ENCODE peak calls at places on chromosomes 4 and X, in four cellular contexts. C, I, J and R are unnamed samples.
A peak's percentile ranks its signal among the peaks of the same experiment; 100 is the strongest.

GRCh38 chr4:83320548-83320947 is 14.1 kb downstream of the HPSE start:
- DNase-seq in C (peak; percentile 89), I (peak; percentile 65), J (no peak), R (peak; percentile 14)

GRCh38 chr4:78268607-78269006 is 211.5 kb downstream of the FRAS1 start:
- DNase-seq in C (no peak), I (no peak), J (no peak), R (no peak)

GRCh38 chr4:16240300-16240699 is 14.0 kb upstream of the TAPT1 start:
- DNase-seq in C (no peak), I (no peak), J (no peak), R (no peak)

GRCh38 chr4:119162174-119162573 is 26.5 kb downstream of the MYOZ2 start:
- DNase-seq in C (no peak), I (no peak), J (no peak), R (no peak)

GRCh38 chr4:13905543-13905942 is 278.0 kb upstream of the BOD1L1 start:
- DNase-seq in C (no peak), I (peak; percentile 92), J (no peak), R (no peak)

GRCh38 chrX:150574824-150575409 is 6.5 kb downstream of the MTM1 start:
- DNase-seq in C (no peak), I (no peak), J (no peak), R (no peak)

GRCh38 chr4:168487821-168488162 is 7.5 kb upstream of the DDX60L start:
- DNase-seq in C (no peak), I (no peak), J (no peak), R (no peak)

GRCh38 chr4:183337349-183337748 is 15.1 kb upstream of the CLDN24 start:
- DNase-seq in C (no peak), I (no peak), J (no peak), R (no peak)

GRCh38 chrX:135168533-135168932 is 2.7 kb downstream of the CT55 start:
- DNase-seq in C (no peak), I (no peak), J (no peak), R (peak; percentile 21)

GRCh38 chr4:169914871-169915270 is 111.3 kb downstream of the MFAP3L start:
- DNase-seq in C (no peak), I (no peak), J (no peak), R (no peak)

GRCh38 chr4:143728171-143728570 is 27.7 kb upstream of the FREM3 start:
- DNase-seq in C (no peak), I (peak; percentile 67), J (no peak), R (no peak)

GRCh38 chr4:14916554-14917304 is 85.6 kb upstream of the CPEB2 start:
- DNase-seq in C (peak; percentile 86), I (peak; percentile 80), J (no peak), R (peak; percentile 22)

GRCh38 chrX:45309801-45310200 is 109.1 kb upstream of the DIPK2B start:
- DNase-seq in C (no peak), I (no peak), J (no peak), R (no peak)

GRCh38 chr4:48175806-48176205 is 41.8 kb upstream of the TXK start:
- DNase-seq in C (no peak), I (no peak), J (no peak), R (no peak)

GRCh38 chrX:139932077-139932900 is 564 bp downstream of the ATP11C start:
- DNase-seq in C (peak; percentile 87), I (peak; percentile 36), J (no peak), R (peak; percentile 62)

GRCh38 chr4:62077406-62077805 is 877.3 kb downstream of the ADGRL3 start:
- DNase-seq in C (no peak), I (no peak), J (no peak), R (no peak)

GRCh38 chr4:7388627-7389026 is 46.1 kb downstream of the PSAPL1 start:
- DNase-seq in C (no peak), I (no peak), J (no peak), R (no peak)

GRCh38 chr4:7434766-7435150 is at the start of gene PSAPL1:
- DNase-seq in C (no peak), I (peak; percentile 47), J (no peak), R (no peak)

GRCh38 chrX:54042609-54043010 is 1.7 kb downstream of the PHF8 start:
- DNase-seq in C (no peak), I (peak; percentile 58), J (no peak), R (peak; percentile 78)

GRCh38 chr4:25925486-25926201 is 11.6 kb downstream of the SMIM20 start:
- DNase-seq in C (no peak), I (peak; percentile 52), J (peak; percentile 3), R (peak; percentile 63)

GRCh38 chr4:84050014-84050413 is 449.1 kb downstream of the NKX6-1 start:
- DNase-seq in C (no peak), I (no peak), J (peak; percentile 51), R (no peak)

GRCh38 chr4:42478509-42478908 is 81.2 kb downstream of the SHISA3 start:
- DNase-seq in C (no peak), I (no peak), J (no peak), R (no peak)

GRCh38 chr4:48454591-48454990 is 28.6 kb upstream of the SLC10A4 start:
- DNase-seq in C (no peak), I (no peak), J (no peak), R (no peak)

GRCh38 chr4:85600501-85600900 is 125.6 kb downstream of the ARHGAP24 start:
- DNase-seq in C (no peak), I (no peak), J (no peak), R (no peak)